ENCODE peak calls at places on chromosomes 2 and 18, in ten cellular contexts. G, L, F, N, T, I, B, Z, C and K are unnamed samples.

GRCh38 chr18:74570266-74570665 is 27.4 kb upstream of the ZNF407 start:
- DNase-seq in I (no peak), Z (no peak), N (no peak), F (no peak), T (no peak), C (no peak), B (no peak), G (no peak), L (no peak), K (no peak)

GRCh38 chr2:177225965-177226360 is 13.4 kb downstream of the HNRNPA3 start:
- DNase-seq in Z (no peak), B (no peak), I (no peak), N (no peak), F (no peak), C (no peak), G (no peak), L (no peak), T (no peak), K (no peak)

GRCh38 chr2:27212626-27213471 is 781 bp upstream of the SLC5A6 start:
- DNase-seq in I (no peak), C (no peak), Z (peak), N (peak), T (peak), G (no peak), B (peak), F (no peak), L (peak), K (peak)

GRCh38 chr2:42052702-42053481 is 5.1 kb downstream of the PKDCC start:
- DNase-seq in L (no peak), G (no peak), Z (peak), B (no peak), T (no peak), I (peak), C (no peak), F (no peak), N (no peak), K (no peak)

GRCh38 chr2:177622516-177622915 is 229.9 kb downstream of the AGPS start:
- DNase-seq in B (no peak), G (no peak), L (peak), F (no peak), N (no peak), T (no peak), I (no peak), Z (peak), C (no peak), K (no peak)

GRCh38 chr2:31384351-31384750 is 30.2 kb downstream of the XDH start:
- DNase-seq in T (no peak), F (no peak), Z (no peak), L (peak), G (no peak), N (no peak), B (no peak), C (no peak), I (no peak), K (no peak)

GRCh38 chr2:163687213-163687612 is 48.6 kb downstream of the FIGN start:
- DNase-seq in G (no peak), C (no peak), L (no peak), B (no peak), Z (no peak), I (no peak), F (no peak), N (no peak), T (no peak), K (no peak)

GRCh38 chr2:146818122-146818521 is 1026.7 kb upstream of the ACVR2A start:
- DNase-seq in B (no peak), Z (no peak), F (no peak), L (no peak), I (no peak), N (no peak), T (no peak), G (no peak), C (no peak), K (no peak)

GRCh38 chr2:189498205-189498604 is 56.9 kb downstream of the WDR75 start:
- DNase-seq in B (no peak), G (no peak), L (no peak), C (no peak), F (no peak), Z (no peak), I (no peak), N (no peak), T (no peak), K (no peak)

GRCh38 chr2:23452853-23453420 is 68.0 kb downstream of the KLHL29 start:
- DNase-seq in G (no peak), I (no peak), L (peak), C (peak), F (no peak), T (no peak), B (no peak), Z (no peak), N (no peak), K (peak)

GRCh38 chr2:217555075-217555876 is 447.5 kb downstream of the TNS1 start:
- DNase-seq in L (no peak), F (no peak), T (no peak), I (no peak), B (no peak), G (no peak), C (no peak), Z (peak), N (no peak), K (no peak)

GRCh38 chr18:54069729-54070128 is 154.7 kb downstream of the MBD2 start:
- DNase-seq in G (no peak), I (no peak), N (no peak), B (no peak), F (no peak), T (no peak), L (no peak), Z (peak), C (no peak), K (no peak)

GRCh38 chr2:224160917-224161316 is 121.8 kb upstream of the SERPINE2 start:
- DNase-seq in T (no peak), Z (no peak), G (peak), I (peak), B (no peak), C (no peak), N (no peak), F (no peak), L (no peak), K (no peak)

GRCh38 chr2:101036562-101036961 is 34.5 kb downstream of the RPL31 start:
- DNase-seq in T (no peak), C (no peak), L (peak), B (no peak), I (no peak), G (no peak), Z (peak), N (no peak), F (peak), K (no peak)

GRCh38 chr2:8312861-8313768 is 368.7 kb upstream of the ID2 start:
- DNase-seq in B (no peak), G (no peak), C (no peak), I (no peak), L (peak), F (no peak), N (no peak), T (no peak), Z (no peak), K (no peak)

GRCh38 chr2:42931818-42932195 is 139.4 kb upstream of the HAAO start:
- DNase-seq in L (no peak), T (no peak), G (no peak), Z (no peak), B (no peak), C (no peak), I (no peak), F (no peak), N (no peak), K (no peak)

GRCh38 chr2:17387591-17387990 is 130.6 kb downstream of the RAD51AP2 start:
- DNase-seq in L (no peak), F (no peak), I (no peak), C (no peak), B (no peak), N (no peak), G (no peak), T (no peak), Z (no peak), K (no peak)

GRCh38 chr2:128636802-128637147 is 318.1 kb upstream of the HS6ST1 start:
- DNase-seq in T (no peak), B (no peak), L (no peak), I (peak), F (no peak), C (no peak), Z (no peak), G (no peak), N (no peak), K (no peak)

GRCh38 chr18:11387880-11388279 is 221.5 kb upstream of the SLC35G4 start:
- DNase-seq in C (no peak), N (no peak), B (no peak), F (no peak), T (no peak), Z (peak), L (peak), I (peak), G (peak), K (no peak)

GRCh38 chr2:189287982-189288494 is 108.5 kb upstream of the COL5A2 start:
- DNase-seq in F (no peak), B (no peak), I (no peak), Z (peak), G (no peak), T (no peak), L (peak), C (no peak), N (no peak), K (no peak)

GRCh38 chr2:112465373-112465772 is 16.6 kb upstream of the TTL start:
- DNase-seq in B (no peak), L (no peak), G (no peak), N (no peak), Z (peak), C (no peak), I (no peak), T (no peak), F (no peak), K (no peak)